ENCODE peak calls at places on chromosomes 13 and 19, in seven cellular contexts. K is fibroblast of villous mesenchyme, U is AG09309, W is ovary, B is IMR-90, P is heart right ventricle, M is PC-3. Z is an unnamed sample.

GRCh38 chr13:114203536-114203935 is 24.5 kb downstream of the CFAP97D2 start:
- DNase-seq in K (no peak), B (no peak), W (no peak), P (no peak), M (no peak), U (no peak), Z (no peak)

GRCh38 chr13:30844548-30845296 is 61.3 kb upstream of the MEDAG start:
- DNase-seq in K (no peak), U (no peak), M (no peak), W (no peak), P (no peak), B (no peak), Z (no peak)

GRCh38 chr13:27309401-27309958 is 38.9 kb downstream of the RASL11A start:
- DNase-seq in W (no peak), B (no peak), K (no peak), P (no peak), M (peak), U (no peak), Z (no peak)

GRCh38 chr19:38661996-38662395 is 14.5 kb downstream of the ACTN4 start:
- DNase-seq in B (no peak), K (no peak), W (no peak), U (no peak), P (no peak), M (peak), Z (no peak)

GRCh38 chr19:29019403-29019802 is 193.5 kb downstream of the UQCRFS1 start:
- DNase-seq in M (no peak), P (no peak), B (no peak), W (no peak), U (no peak), K (no peak), Z (no peak)

GRCh38 chr13:46667687-46668281 is 114.8 kb downstream of the LRCH1 start:
- DNase-seq in M (no peak), U (no peak), K (peak), P (no peak), B (no peak), W (no peak), Z (no peak)

GRCh38 chr13:36244073-36244472 is 29.7 kb upstream of the SOHLH2 start:
- DNase-seq in W (no peak), U (no peak), B (no peak), P (no peak), K (no peak), M (peak), Z (no peak)

GRCh38 chr19:7074705-7075282 is 5.3 kb downstream of the ZNF557 start:
- DNase-seq in K (no peak), M (no peak), P (no peak), W (no peak), B (no peak), U (no peak), Z (no peak)

GRCh38 chr19:33150852-33151518 is 19.1 kb downstream of the WDR88 start:
- DNase-seq in K (no peak), W (no peak), U (no peak), B (no peak), M (peak), P (no peak), Z (no peak)

GRCh38 chr19:40398417-40399056 is 8.6 kb upstream of the HIPK4 start:
- DNase-seq in W (peak), B (no peak), M (no peak), U (no peak), P (no peak), K (no peak), Z (peak)

GRCh38 chr19:51398096-51398704 is 7.8 kb upstream of the C19orf84 start:
- DNase-seq in B (peak), M (peak), P (no peak), K (peak), W (no peak), U (no peak), Z (peak)

GRCh38 chr19:16288544-16288943 is 36.1 kb upstream of the KLF2 start:
- DNase-seq in B (peak), M (no peak), W (no peak), U (no peak), P (peak), K (peak), Z (peak)

GRCh38 chr13:38024431-38024830 is 154.9 kb upstream of the TRPC4 start:
- DNase-seq in M (no peak), K (peak), B (no peak), P (no peak), W (no peak), U (no peak), Z (peak)

DNA sequence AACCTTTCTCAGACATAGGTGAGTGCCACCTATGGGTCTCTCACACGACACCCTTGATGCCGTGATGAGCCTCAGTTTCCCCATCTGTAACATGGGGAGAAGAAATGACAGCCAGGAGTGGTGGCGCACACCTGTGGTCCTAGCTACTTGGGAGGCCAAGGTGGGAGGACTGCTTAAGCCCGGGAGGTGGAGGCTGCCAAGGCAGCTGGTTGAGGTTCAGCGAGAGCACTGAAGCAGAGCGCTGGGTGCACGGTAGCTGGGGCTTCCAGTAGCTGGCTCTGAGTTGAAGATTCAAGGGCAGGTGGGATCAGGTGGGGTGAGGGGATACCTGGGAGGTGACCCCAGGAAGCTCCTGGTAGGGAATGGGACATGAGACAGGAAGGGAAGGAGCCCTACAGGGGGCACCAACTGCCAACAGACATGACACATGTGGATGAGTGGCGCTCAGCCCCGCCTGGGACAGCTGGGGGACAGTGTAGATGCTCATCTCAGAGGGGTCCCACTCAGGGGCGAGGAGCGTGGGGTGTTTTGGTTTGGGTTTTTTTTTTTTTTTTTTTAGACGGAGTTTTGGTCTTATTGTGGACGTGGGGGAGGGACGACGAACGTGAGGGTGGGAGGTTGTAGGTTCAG is 6.5 kb upstream of the SSBP4 start:
- DNase-seq in B (no peak), W (no peak), M (no peak), P (no peak), U (no peak), K (no peak), Z (no peak)
- TF ChIP-seq CTCF in B (no peak), W (no peak), M (no peak), P (no peak), U (no peak), K (no peak), Z (peak)

DNA sequence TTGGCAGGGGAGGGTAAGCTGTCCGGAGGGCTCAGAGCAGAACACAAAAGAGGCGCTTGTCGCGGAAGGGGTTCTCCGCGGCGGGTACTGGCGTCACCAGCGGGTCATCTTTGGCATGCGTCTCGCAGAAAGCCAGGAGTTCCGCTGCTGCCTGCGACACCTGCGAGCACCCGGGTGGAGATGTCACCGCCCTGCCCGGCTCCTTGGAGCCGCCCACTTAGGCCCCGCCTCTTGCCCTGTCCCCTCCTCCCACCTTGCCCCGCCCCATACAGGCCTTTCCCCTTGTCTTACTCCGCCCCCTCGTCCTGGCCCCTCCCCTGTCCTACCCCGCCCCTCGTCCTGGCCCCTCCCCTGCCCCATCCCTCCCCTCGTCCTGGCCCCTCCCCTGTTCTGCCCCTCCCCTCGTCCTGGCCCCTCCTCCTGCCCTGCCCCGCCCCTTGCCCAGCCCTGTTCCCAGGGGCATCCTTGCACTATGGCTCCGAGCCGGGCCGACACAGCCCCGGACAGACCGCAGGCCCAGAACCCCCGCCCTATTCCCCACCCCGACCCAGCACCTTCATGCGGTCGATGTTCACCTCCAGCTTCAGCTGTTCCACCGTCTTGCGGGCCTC is 1.9 kb downstream of the GNG8 start:
- DNase-seq in W (peak), K (peak), B (peak), P (peak), U (no peak), M (peak), Z (peak)
- H3K4me3 ChIP-seq in W (peak), K (peak), B (peak), P (no peak), U (peak), M (peak), Z (peak)

GRCh38 chr13:98366959-98367358 is 189.9 kb upstream of the RNF113B start:
- DNase-seq in W (no peak), B (no peak), K (no peak), U (no peak), P (no peak), M (no peak), Z (no peak)

GRCh38 chr13:98368019-98368418 is 190.9 kb upstream of the RNF113B start:
- DNase-seq in U (no peak), P (no peak), K (peak), B (peak), W (no peak), M (no peak), Z (peak)

GRCh38 chr13:98364648-98365047 is 187.6 kb upstream of the RNF113B start:
- DNase-seq in K (no peak), W (no peak), B (no peak), P (no peak), U (no peak), M (no peak), Z (no peak)

GRCh38 chr13:98363326-98363725 is 186.3 kb upstream of the RNF113B start:
- DNase-seq in W (no peak), U (no peak), K (no peak), P (no peak), M (no peak), B (no peak), Z (no peak)

DNA sequence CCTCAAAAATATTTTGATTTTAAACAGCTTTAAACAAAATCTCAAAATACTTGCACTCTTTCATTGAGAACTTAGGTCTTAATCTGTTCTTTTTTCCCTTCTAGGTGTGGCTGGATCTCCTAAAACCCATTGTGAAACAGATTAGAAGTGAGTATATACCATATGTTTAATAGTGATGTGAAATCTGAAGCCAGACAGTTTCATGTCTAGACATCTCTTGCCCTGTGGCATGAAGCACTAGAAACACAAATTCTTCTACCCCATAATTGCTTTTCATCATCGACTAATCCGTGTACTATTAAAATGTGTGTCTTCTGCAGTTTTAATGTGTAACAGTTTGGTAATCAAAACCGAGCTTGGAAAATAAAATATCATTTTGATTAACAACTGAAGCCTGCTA is 188.2 kb upstream of the RNF113B start:
- DNase-seq in K (peak), B (no peak), M (no peak), W (no peak), U (no peak), P (no peak), Z (no peak)
- TF ChIP-seq CTCF in K (no peak), B (no peak), M (no peak), W (no peak), U (no peak), P (no peak), Z (no peak)

GRCh38 chr19:17489392-17490030 is 19.2 kb downstream of the SLC27A1 start:
- DNase-seq in W (no peak), P (no peak), U (no peak), B (no peak), M (no peak), K (no peak), Z (no peak)
- H3K4me3 ChIP-seq in W (no peak), P (no peak), U (no peak), B (no peak), M (no peak), K (no peak), Z (no peak)

GRCh38 chr19:48636859-48637448 is at the start of gene DBP:
- DNase-seq in B (no peak), P (peak), M (peak), W (no peak), K (no peak), U (no peak), Z (no peak)
- TF ChIP-seq CTCF in B (no peak), P (no peak), M (no peak), W (no peak), K (peak), U (peak), Z (peak)

GRCh38 chr13:59000770-59001169 is 1163.0 kb downstream of the DIAPH3 start:
- DNase-seq in W (no peak), K (no peak), M (no peak), P (no peak), B (no peak), U (no peak), Z (peak)
- H3K4me3 ChIP-seq in W (no peak), K (no peak), M (no peak), P (no peak), B (no peak), U (no peak), Z (no peak)

GRCh38 chr19:20278342-20278741 is 111.3 kb downstream of the ZNF486 start:
- DNase-seq in K (peak), W (no peak), M (no peak), P (no peak), U (no peak), B (no peak), Z (no peak)
- TF ChIP-seq CTCF in K (peak), W (no peak), M (no peak), P (peak), U (no peak), B (no peak), Z (no peak)

DNA sequence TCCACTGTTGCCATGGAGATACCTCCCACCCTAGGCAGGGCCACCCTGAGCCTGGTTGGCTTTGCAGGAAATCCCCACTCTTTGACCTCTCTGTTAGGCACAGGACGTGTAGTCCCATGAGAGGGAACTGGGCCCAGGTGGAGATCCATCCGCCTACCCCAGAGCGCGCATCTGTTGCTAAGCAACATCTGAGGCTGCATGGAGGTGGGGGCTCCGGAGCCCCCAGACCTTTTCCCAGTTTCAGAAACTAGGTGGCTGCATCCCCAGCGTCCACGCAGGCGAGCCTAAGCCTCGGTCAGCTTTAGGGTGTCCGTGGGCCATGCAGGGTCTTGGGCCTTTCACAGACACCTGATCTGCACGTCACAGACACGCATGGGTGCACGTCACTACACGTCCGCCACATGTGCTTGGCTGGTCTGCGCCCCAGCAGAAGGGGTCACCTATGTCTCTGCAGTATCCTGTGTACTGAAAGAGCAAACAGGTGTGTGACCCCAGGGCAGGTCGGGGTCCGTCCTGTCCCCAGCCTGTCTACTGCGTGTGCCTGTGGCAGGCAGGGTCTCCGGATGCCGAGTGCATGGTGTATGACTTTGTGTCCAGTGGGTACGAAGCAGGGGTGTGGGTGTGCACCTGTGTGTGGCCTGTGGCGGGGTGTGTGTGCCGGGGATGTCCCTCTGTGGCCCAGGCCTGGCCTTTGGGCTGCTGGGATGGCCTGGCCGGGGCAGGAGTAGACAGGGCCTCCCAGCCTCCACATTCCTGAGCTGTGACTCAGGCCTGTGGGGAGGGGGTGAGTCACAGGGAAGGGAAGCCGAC is 4.1 kb upstream of the CIRBP start:
- DNase-seq in P (peak), K (peak), M (peak), W (peak), U (no peak), B (peak), Z (peak)
- H3K4me3 ChIP-seq in P (no peak), K (no peak), M (no peak), W (no peak), U (no peak), B (no peak), Z (no peak)